ENCODE peak calls at places on chromosomes 6 and 20, in six cellular contexts. B, V, Q, Z, W and O are unnamed samples.

GRCh38 chr20:63889241-63890200 is 5.4 kb upstream of the DNAJC5 start:
- DNase-seq in Q (no peak), W (no peak), B (no peak), Z (no peak), V (no peak), O (no peak)

GRCh38 chr6:136669299-136669699 is 119.1 kb upstream of the MAP7 start:
- DNase-seq in Z (peak; percentile 9), W (no peak), V (no peak), Q (peak; percentile 91), B (no peak), O (no peak)

GRCh38 chr6:29851190-29851589 is 23.6 kb downstream of the HLA-G start:
- DNase-seq in B (no peak), Q (no peak), W (no peak), Z (no peak), V (no peak), O (no peak)

GRCh38 chr6:43937236-43938177 is 167.5 kb downstream of the VEGFA start:
- DNase-seq in Q (no peak), V (peak; percentile 46), B (peak; percentile 47), W (no peak), Z (no peak), O (no peak)

GRCh38 chr20:47456952-47457724 is 44.5 kb upstream of the NCOA3 start:
- DNase-seq in V (no peak), Q (peak; percentile 78), Z (no peak), W (no peak), B (no peak), O (no peak)

GRCh38 chr6:27642744-27643456 is 170.0 kb upstream of the ZNF184 start:
- DNase-seq in Q (no peak), W (no peak), B (no peak), V (no peak), Z (no peak), O (no peak)

GRCh38 chr6:31070711-31071197 is 41.6 kb downstream of the C6orf15 start:
- DNase-seq in Z (peak; percentile 82), Q (peak; percentile 61), W (no peak), V (no peak), B (peak; percentile 76), O (peak; percentile 42)

GRCh38 chr20:37282558-37282957 is 6.9 kb upstream of the MANBAL start:
- DNase-seq in W (no peak), V (peak; percentile 82), B (no peak), Z (peak; percentile 66), Q (peak; percentile 44), O (peak; percentile 47)

GRCh38 chr6:101117397-101118185 is 236.5 kb upstream of the ASCC3 start:
- DNase-seq in V (no peak), Z (no peak), W (no peak), B (no peak), Q (no peak), O (no peak)

GRCh38 chr6:125095501-125096301 is 57.9 kb upstream of the TPD52L1 start:
- DNase-seq in B (no peak), W (no peak), Q (no peak), V (no peak), Z (no peak), O (no peak)

GRCh38 chr6:97958143-97958542 is 675.1 kb upstream of the MMS22L start:
- DNase-seq in W (no peak), B (peak; percentile 71), Q (peak; percentile 11), V (no peak), Z (no peak), O (no peak)

GRCh38 chr6:145067430-145067829 is 667.9 kb downstream of the EPM2A start:
- DNase-seq in W (no peak), V (no peak), Q (peak; percentile 30), B (no peak), Z (no peak), O (no peak)

GRCh38 chr6:129317931-129318820 is 391.8 kb downstream of the ARHGAP18 start:
- DNase-seq in Z (peak; percentile 32), B (no peak), W (no peak), V (no peak), Q (peak; percentile 92), O (peak; percentile 20)

GRCh38 chr20:3041818-3042504 is 1.5 kb upstream of the GNRH2 start:
- DNase-seq in Z (no peak), Q (no peak), B (no peak), W (no peak), V (no peak), O (no peak)

GRCh38 chr6:152952866-152953509 is 29.9 kb downstream of the FBXO5 start:
- DNase-seq in Z (peak; percentile 41), Q (peak; percentile 17), V (no peak), B (no peak), W (no peak), O (peak; percentile 24)

GRCh38 chr20:46810442-46811327 is 84.0 kb upstream of the EYA2 start:
- DNase-seq in W (no peak), Z (no peak), B (peak; percentile 46), Q (no peak), V (no peak), O (no peak)

GRCh38 chr20:41094656-41095055 is 42.7 kb upstream of the PLCG1 start:
- DNase-seq in B (no peak), Q (no peak), W (no peak), V (no peak), Z (no peak), O (no peak)

GRCh38 chr6:1780468-1780867 is 170.8 kb downstream of the FOXC1 start:
- DNase-seq in B (no peak), Q (no peak), V (no peak), W (no peak), Z (no peak), O (no peak)

GRCh38 chr6:129844118-129844891 is 16.8 kb downstream of the TMEM244 start:
- DNase-seq in V (no peak), Q (peak; percentile 57), Z (peak; percentile 75), B (no peak), W (no peak), O (no peak)

GRCh38 chr6:138410972-138411667 is 7.1 kb downstream of the HEBP2 start:
- DNase-seq in B (no peak), Z (peak; percentile 67), W (no peak), Q (peak; percentile 59), V (no peak), O (no peak)

GRCh38 chr20:37383229-37383989 is 37.5 kb downstream of the SRC start:
- DNase-seq in V (peak; percentile 65), W (no peak), Z (no peak), Q (peak; percentile 95), B (no peak), O (peak; percentile 97)

GRCh38 chr6:146358341-146359046 is 185.1 kb upstream of the RAB32 start:
- DNase-seq in V (no peak), Q (peak; percentile 39), W (no peak), B (no peak), Z (no peak), O (no peak)

GRCh38 chr20:49510562-49511117 is 28.2 kb upstream of the KCNB1 start:
- DNase-seq in B (no peak), Q (no peak), W (no peak), V (peak; percentile 90), Z (peak; percentile 87), O (no peak)

GRCh38 chr6:90485615-90486277 is 101.1 kb downstream of the MAP3K7 start:
- DNase-seq in V (no peak), W (no peak), Q (no peak), B (no peak), Z (no peak), O (no peak)

GRCh38 chr6:27966816-27967426 is 9.9 kb downstream of the OR2B6 start:
- DNase-seq in Q (no peak), B (no peak), V (no peak), Z (no peak), W (no peak), O (no peak)

GRCh38 chr6:45843848-45844521 is 171.7 kb downstream of the CLIC5 start:
- DNase-seq in Z (no peak), W (no peak), B (no peak), V (no peak), Q (no peak), O (no peak)

GRCh38 chr6:34601706-34602105 is 45.6 kb upstream of the SPDEF start:
- DNase-seq in Q (no peak), B (no peak), W (no peak), V (no peak), Z (no peak), O (no peak)

GRCh38 chr20:43681468-43681942 is 14.6 kb downstream of the MYBL2 start:
- DNase-seq in W (peak; percentile 50), B (no peak), Q (no peak), Z (no peak), V (no peak), O (no peak)